ENCODE peak calls at places on chromosomes 16 and 17, in five cellular contexts. E is H1, T is transverse colon, K is K562, M is SK-N-SH. U is an unnamed sample.

GRCh38 chr16:19478505-19478904 is 43.4 kb downstream of the GDE1 start:
- DNase-seq in E (no peak), T (no peak), K (no peak), M (no peak), U (no peak)

GRCh38 chr17:80017226-80018010 is 18.3 kb downstream of the TBC1D16 start:
- DNase-seq in E (no peak), T (no peak), K (no peak), M (peak), U (no peak)

GRCh38 chr17:8163978-8164814 is 1.4 kb upstream of the VAMP2 start:
- DNase-seq in E (no peak), T (peak), K (peak), M (no peak), U (peak)

GRCh38 chr17:39700148-39700987 is 504 bp downstream of the ERBB2 start:
- DNase-seq in E (no peak), T (no peak), K (no peak), M (no peak), U (no peak)

GRCh38 chr17:82424001-82424862 is 5.8 kb upstream of the OGFOD3 start:
- DNase-seq in E (no peak), T (peak), K (peak), M (peak), U (no peak)

GRCh38 chr16:50699345-50700159 is 6.1 kb downstream of the NOD2 start:
- DNase-seq in E (no peak), T (no peak), K (no peak), M (no peak), U (no peak)

GRCh38 chr17:70405492-70406220 is 236.3 kb downstream of the KCNJ2 start:
- DNase-seq in E (no peak), T (no peak), K (peak), M (no peak), U (no peak)

GRCh38 chr16:46914556-46915201 is 30.5 kb downstream of the GPT2 start:
- DNase-seq in E (no peak), T (no peak), K (no peak), M (no peak), U (no peak)

GRCh38 chr17:81866440-81867122 is 4.6 kb downstream of the ARHGDIA start:
- DNase-seq in E (no peak), T (no peak), K (peak), M (peak), U (no peak)

GRCh38 chr16:87324411-87325275 is 7.5 kb upstream of the C16orf95 start:
- DNase-seq in E (peak), T (peak), K (peak), M (peak), U (no peak)

GRCh38 chr17:27319536-27320221 is 25.8 kb downstream of the WSB1 start:
- DNase-seq in E (no peak), T (peak), K (no peak), M (no peak), U (peak)

GRCh38 chr16:7268182-7268581 is 64.5 kb upstream of the RBFOX1 start:
- DNase-seq in E (peak), T (no peak), K (peak), M (peak), U (no peak)

GRCh38 chr17:17840751-17841591 is 4.2 kb upstream of the SREBF1 start:
- DNase-seq in E (no peak), T (no peak), K (peak), M (no peak), U (no peak)

GRCh38 chr17:81090361-81091133 is 55.6 kb downstream of the BAIAP2 start:
- DNase-seq in E (peak), T (peak), K (peak), M (peak), U (peak)

GRCh38 chr16:16992986-16993783 is 477.6 kb downstream of the XYLT1 start:
- DNase-seq in E (no peak), T (no peak), K (no peak), M (no peak), U (no peak)

GRCh38 chr17:1060991-1061390 is 64.1 kb downstream of the TIMM22 start:
- DNase-seq in E (no peak), T (peak), K (peak), M (no peak), U (peak)

GRCh38 chr16:87686697-87687570 is 78.9 kb downstream of the KLHDC4 start:
- DNase-seq in E (no peak), T (no peak), K (no peak), M (no peak), U (no peak)

GRCh38 chr17:53626286-53626685 is 196.4 kb upstream of the KIF2B start:
- DNase-seq in E (no peak), T (no peak), K (peak), M (no peak), U (no peak)

GRCh38 chr17:56994009-56994792 is 16.3 kb downstream of the SCPEP1 start:
- DNase-seq in E (no peak), T (no peak), K (no peak), M (no peak), U (no peak)

GRCh38 chr17:7839890-7840260 is 5.9 kb downstream of the KDM6B start:
- DNase-seq in E (no peak), T (no peak), K (peak), M (no peak), U (peak)

GRCh38 chr17:6387858-6388257 is 47.1 kb downstream of the AIPL1 start:
- DNase-seq in E (no peak), T (no peak), K (no peak), M (no peak), U (no peak)

GRCh38 chr17:41962768-41963434 is 3.7 kb upstream of the CNP start:
- DNase-seq in E (peak), T (peak), K (peak), M (peak), U (peak)

GRCh38 chr17:36994438-36994837 is 45.7 kb downstream of the AATF start:
- DNase-seq in E (no peak), T (no peak), K (no peak), M (no peak), U (no peak)

GRCh38 chr17:37779554-37779953 is 34.7 kb upstream of the HNF1B start:
- DNase-seq in E (no peak), T (no peak), K (no peak), M (no peak), U (no peak)

GRCh38 chr16:80337786-80338185 is 203.0 kb upstream of the DYNLRB2 start:
- DNase-seq in E (no peak), T (no peak), K (no peak), M (no peak), U (no peak)

GRCh38 chr17:5078106-5079028 is at the start of gene ZFP3:
- DNase-seq in E (peak), T (peak), K (no peak), M (peak), U (peak)

GRCh38 chr16:23700509-23700908 is 12.5 kb downstream of the ERN2 start:
- DNase-seq in E (no peak), T (peak), K (peak), M (no peak), U (no peak)

GRCh38 chr16:75820672-75821071 is 94.4 kb upstream of the CPHXL start:
- DNase-seq in E (no peak), T (no peak), K (peak), M (no peak), U (no peak)

GRCh38 chr17:8789743-8790142 is 9.4 kb downstream of the MFSD6L start:
- DNase-seq in E (no peak), T (no peak), K (no peak), M (no peak), U (no peak)

GRCh38 chr17:41547921-41548843 is 20.1 kb upstream of the KRT19 start:
- DNase-seq in E (no peak), T (peak), K (peak), M (peak), U (peak)

GRCh38 chr17:3986270-3986938 is 22.2 kb upstream of the ATP2A3 start:
- DNase-seq in E (no peak), T (no peak), K (no peak), M (peak), U (no peak)

GRCh38 chr17:76869209-76869877 is 1.1 kb downstream of the MGAT5B start:
- DNase-seq in E (no peak), T (no peak), K (no peak), M (peak), U (no peak)

GRCh38 chr17:70661342-70662222 is 492.2 kb downstream of the KCNJ2 start:
- DNase-seq in E (no peak), T (peak), K (no peak), M (no peak), U (no peak)

GRCh38 chr16:12559714-12560113 is 244.0 kb downstream of the CPPED1 start:
- DNase-seq in E (no peak), T (no peak), K (no peak), M (no peak), U (no peak)

GRCh38 chr16:82192665-82193064 is 22.6 kb upstream of the MPHOSPH6 start:
- DNase-seq in E (no peak), T (no peak), K (no peak), M (no peak), U (no peak)

GRCh38 chr16:66247516-66248089 is 118.9 kb upstream of the CDH5 start:
- DNase-seq in E (no peak), T (peak), K (no peak), M (no peak), U (peak)

GRCh38 chr17:40341808-40342574 is 22.5 kb downstream of the GJD3 start:
- DNase-seq in E (no peak), T (peak), K (peak), M (peak), U (peak)

GRCh38 chr16:30030011-30030685 is 923 bp downstream of the TLCD3B start:
- DNase-seq in E (no peak), T (no peak), K (no peak), M (peak), U (no peak)

GRCh38 chr17:49365667-49366066 is 3.6 kb upstream of the ZNF652 start:
- DNase-seq in E (no peak), T (no peak), K (peak), M (peak), U (no peak)

GRCh38 chr17:50908860-50909764 is 43.0 kb upstream of the TOB1 start:
- DNase-seq in E (no peak), T (no peak), K (no peak), M (no peak), U (no peak)
- TF ChIP-seq EP300 in E (no peak), T (no peak), K (no peak), M (no peak), U (no peak)

GRCh38 chr17:72479113-72479512 is 358.3 kb downstream of the SOX9 start:
- DNase-seq in E (no peak), T (no peak), K (no peak), M (no peak), U (no peak)

GRCh38 chr17:72476575-72476986 is 355.8 kb downstream of the SOX9 start:
- DNase-seq in E (peak), T (no peak), K (no peak), M (no peak), U (no peak)

GRCh38 chr17:72476134-72476533 is 355.3 kb downstream of the SOX9 start:
- DNase-seq in E (no peak), T (no peak), K (no peak), M (no peak), U (no peak)

GRCh38 chr17:72474740-72475477 is 354.1 kb downstream of the SOX9 start:
- DNase-seq in E (no peak), T (peak), K (no peak), M (peak), U (peak)

GRCh38 chr17:72477529-72477928 is 356.7 kb downstream of the SOX9 start:
- DNase-seq in E (no peak), T (peak), K (no peak), M (no peak), U (no peak)
- TF ChIP-seq POLR2AphosphoS5 in E (no peak), T (peak), K (no peak), M (no peak), U (no peak)

GRCh38 chr16:1180772-1181714 is 28.1 kb downstream of the CACNA1H start:
- DNase-seq in E (no peak), T (no peak), K (no peak), M (no peak), U (no peak)

GRCh38 chr16:1183235-1183907 is 30.5 kb downstream of the CACNA1H start:
- DNase-seq in E (no peak), T (peak), K (no peak), M (peak), U (peak)

GRCh38 chr16:1184156-1184868 is 31.4 kb downstream of the CACNA1H start:
- DNase-seq in E (no peak), T (peak), K (no peak), M (no peak), U (peak)

GRCh38 chr16:1184980-1185379 is 32.1 kb downstream of the CACNA1H start:
- DNase-seq in E (no peak), T (no peak), K (no peak), M (no peak), U (no peak)

GRCh38 chr16:1181715-1182671 is 29.1 kb downstream of the CACNA1H start:
- DNase-seq in E (no peak), T (peak), K (no peak), M (no peak), U (peak)
- TF ChIP-seq EP300 in E (no peak), T (peak), K (no peak), M (no peak), U (no peak)

GRCh38 chr16:4404967-4405696 is 11.3 kb downstream of the CORO7 start:
- DNase-seq in E (no peak), T (no peak), K (no peak), M (peak), U (peak)

GRCh38 chr16:4409081-4409932 is 7.1 kb downstream of the CORO7 start:
- DNase-seq in E (no peak), T (no peak), K (no peak), M (peak), U (no peak)

GRCh38 chr16:4408323-4408690 is 8.1 kb downstream of the CORO7 start:
- DNase-seq in E (no peak), T (no peak), K (no peak), M (no peak), U (no peak)

GRCh38 chr16:4410335-4411075 is 5.9 kb downstream of the CORO7 start:
- DNase-seq in E (no peak), T (peak), K (no peak), M (peak), U (peak)

DNA sequence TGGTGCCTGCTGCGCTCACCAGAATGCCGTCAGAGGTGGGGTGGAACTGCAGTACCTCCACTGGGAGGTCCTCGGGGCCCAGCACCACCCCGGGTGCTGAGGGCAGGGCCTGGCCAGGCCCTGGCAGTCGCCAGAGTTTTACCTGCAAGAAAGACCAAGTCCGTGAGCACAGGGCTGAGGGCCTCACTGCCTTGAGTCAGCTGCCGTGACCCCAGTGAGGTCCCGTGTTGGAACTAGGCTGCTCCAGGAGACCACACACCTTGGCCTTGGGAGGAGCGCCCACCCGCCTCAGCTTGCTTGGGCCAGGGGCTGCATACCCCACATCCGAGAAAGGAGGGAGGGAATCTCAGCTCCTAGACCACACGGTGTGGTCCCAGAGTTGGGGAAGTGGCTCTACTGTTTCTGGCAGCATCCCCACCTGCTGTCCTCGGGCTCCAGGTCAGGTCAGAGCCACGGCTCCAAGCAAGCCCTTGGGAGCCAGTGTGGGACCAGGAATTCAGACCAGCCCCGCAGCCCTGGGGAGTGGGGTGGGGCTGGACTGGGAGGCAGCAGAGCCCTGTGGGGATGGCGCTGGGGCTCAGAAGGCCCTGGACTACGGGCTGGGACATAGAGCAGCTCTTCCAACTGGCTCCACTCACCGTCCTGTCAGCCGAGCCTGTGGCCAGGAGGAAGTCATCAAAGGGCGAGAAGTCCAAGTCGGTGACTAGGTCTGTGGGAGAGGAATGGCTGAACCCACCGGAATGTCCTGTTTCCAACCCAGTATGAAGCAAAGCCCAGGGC is 8.7 kb downstream of the CORO7 start:
- DNase-seq in E (no peak), T (peak), K (no peak), M (no peak), U (peak)
- TF ChIP-seq POLR2AphosphoS5 in E (no peak), T (peak), K (no peak), M (no peak), U (no peak)

GRCh38 chr17:15649861-15650391 is 30.4 kb upstream of the FBXW10B start:
- DNase-seq in E (no peak), T (peak), K (no peak), M (no peak), U (peak)
- TF ChIP-seq EP300 in E (no peak), T (peak), K (no peak), M (no peak), U (no peak)

DNA sequence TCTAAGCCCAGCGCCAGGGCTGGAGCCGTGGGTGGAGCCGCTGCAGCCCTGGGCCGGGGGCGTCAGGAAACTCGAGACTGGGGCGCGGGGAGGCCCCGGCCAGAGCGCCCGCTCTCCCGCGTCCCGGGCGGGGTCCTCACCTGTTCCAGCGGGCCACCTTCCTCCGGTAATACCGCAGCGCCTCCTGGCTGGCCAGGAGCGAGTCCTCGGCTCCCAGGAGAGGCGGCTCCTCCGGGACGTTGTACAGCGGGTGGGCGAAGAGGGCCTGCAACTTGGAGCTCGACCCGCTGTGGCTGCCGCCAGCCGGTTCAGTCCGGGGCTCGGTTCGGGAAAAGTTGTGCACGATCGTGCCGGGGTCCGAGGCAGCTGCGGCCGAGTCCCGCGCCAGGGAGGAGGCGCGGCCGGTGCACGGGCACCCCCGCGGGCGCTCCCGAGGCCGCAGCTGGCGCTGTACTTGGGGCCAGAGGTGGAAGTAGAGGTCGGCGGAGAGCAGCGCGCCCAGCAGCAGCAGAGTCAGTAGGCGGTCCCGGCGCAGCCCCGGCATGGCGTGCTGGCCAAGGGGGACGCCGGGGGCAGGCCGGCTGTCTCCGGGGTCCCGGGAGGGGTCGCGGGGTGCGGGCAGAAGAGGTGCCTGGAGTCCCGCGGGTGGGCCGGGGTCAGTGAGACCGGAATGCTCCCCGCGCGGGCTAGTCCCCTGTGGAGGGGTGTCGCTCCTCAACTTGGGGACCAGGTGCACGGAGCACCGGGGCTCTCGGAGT is 865 bp downstream of the FAM20A start:
- DNase-seq in E (no peak), T (peak), K (no peak), M (peak), U (no peak)
- TF ChIP-seq POLR2AphosphoS5 in E (no peak), T (no peak), K (no peak), M (no peak), U (no peak)

GRCh38 chr17:73357318-73357717 is 45.5 kb upstream of the CDC42EP4 start:
- DNase-seq in E (no peak), T (no peak), K (no peak), M (peak), U (peak)
- TF ChIP-seq EP300 in E (no peak), T (no peak), K (no peak), M (no peak), U (no peak)

DNA sequence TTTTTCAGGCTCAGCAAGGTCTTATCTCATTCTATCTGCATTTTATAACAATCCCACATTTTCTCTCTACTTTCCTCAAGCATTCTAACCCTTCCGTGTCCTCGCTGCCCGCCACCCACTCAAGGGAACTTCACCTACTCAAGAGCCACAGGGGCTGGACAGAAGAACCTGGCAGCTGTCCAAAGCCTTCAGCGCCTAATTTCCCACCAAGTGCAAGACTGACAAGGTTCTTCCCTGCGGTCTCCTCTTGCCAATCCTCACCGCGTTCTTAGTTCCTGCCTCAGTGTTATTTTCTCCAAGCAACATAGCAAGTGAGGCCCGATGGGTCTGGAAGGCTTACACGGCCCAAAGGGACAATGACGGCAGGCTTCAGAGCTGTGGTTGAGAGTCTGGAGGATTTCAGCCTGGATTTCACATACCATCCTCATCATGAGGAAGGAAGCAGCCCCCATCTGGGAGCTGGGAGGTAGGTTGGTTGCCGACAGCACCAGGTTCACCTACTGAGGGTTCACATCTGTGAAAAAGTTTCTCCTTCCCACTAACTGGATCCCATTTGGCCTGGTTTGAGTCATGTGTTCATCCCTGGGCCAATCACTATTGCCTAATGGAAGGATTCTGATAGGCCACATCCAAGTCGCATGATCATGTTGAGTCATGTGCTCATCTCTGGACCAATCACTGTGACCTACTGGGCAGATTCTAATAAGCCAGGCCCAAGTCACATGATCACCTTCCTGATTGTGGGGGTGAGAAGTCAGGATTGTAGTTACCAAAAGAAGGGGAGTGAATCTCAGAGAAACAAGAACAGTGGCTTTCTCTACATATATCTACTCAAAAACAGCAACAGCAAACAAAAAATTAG is 108.2 kb downstream of the N4BP1 start:
- DNase-seq in E (no peak), T (no peak), K (peak), M (no peak), U (peak)
- TF ChIP-seq POLR2AphosphoS5 in E (no peak), T (no peak), K (no peak), M (no peak), U (no peak)